ENCODE peak calls at places on chromosomes 6 and 20, in seven cellular contexts. D is BJ, Z is heart right ventricle, J is mesenchymal stem cell, P is cardiac fibroblast, F is AG10803, R is fibroblast of villous mesenchyme. G is an unnamed sample.
A peak's percentile ranks its signal among the peaks of the same experiment; 100 is the strongest.

GRCh38 chr20:54320148-54320607 is 112.3 kb downstream of the PFDN4 start:
- DNase-seq in D (no peak), Z (no peak), J (no peak), P (peak; percentile 60), F (no peak), R (no peak), G (no peak)

GRCh38 chr20:57048027-57048869 is 218.2 kb downstream of the BMP7 start:
- DNase-seq in D (no peak), Z (no peak), J (peak; percentile 58), P (no peak), F (peak; percentile 65), R (peak; percentile 75), G (peak; percentile 27)

GRCh38 chr6:166802437-166802836 is 153.9 kb downstream of the RNASET2 start:
- DNase-seq in D (no peak), Z (no peak), J (no peak), P (no peak), F (no peak), R (no peak), G (no peak)

GRCh38 chr6:56757585-56757984 is 114.9 kb upstream of the DST start:
- DNase-seq in D (no peak), Z (no peak), J (peak; percentile 80), P (peak; percentile 72), F (peak; percentile 50), R (peak; percentile 69), G (peak; percentile 58)

GRCh38 chr20:32780749-32781402 is 18.7 kb downstream of the DNMT3B start:
- DNase-seq in D (no peak), Z (no peak), J (no peak), P (no peak), F (no peak), R (no peak), G (no peak)

GRCh38 chr6:16759181-16759645 is 2.0 kb downstream of the ATXN1 start:
- DNase-seq in D (no peak), Z (no peak), J (peak; percentile 60), P (peak; percentile 54), F (peak; percentile 60), R (peak; percentile 55), G (peak; percentile 47)

GRCh38 chr20:10115021-10115420 is 80.2 kb downstream of the ANKEF1 start:
- DNase-seq in D (peak; percentile 76), Z (no peak), J (peak; percentile 37), P (peak; percentile 73), F (peak; percentile 94), R (peak; percentile 49), G (peak; percentile 99)

GRCh38 chr20:63318391-63319163 is 25.6 kb downstream of the COL20A1 start:
- DNase-seq in D (no peak), Z (no peak), J (no peak), P (no peak), F (no peak), R (no peak), G (no peak)

GRCh38 chr20:58192567-58192966 is 35.9 kb downstream of the ANKRD60 start:
- DNase-seq in D (no peak), Z (no peak), J (no peak), P (no peak), F (no peak), R (no peak), G (no peak)

GRCh38 chr6:797479-798077 is 104.6 kb upstream of the EXOC2 start:
- DNase-seq in D (no peak), Z (no peak), J (peak; percentile 59), P (peak; percentile 71), F (peak; percentile 58), R (peak; percentile 70), G (peak; percentile 80)

GRCh38 chr20:8646716-8647115 is 422.2 kb upstream of the PLCB4 start:
- DNase-seq in D (peak; percentile 92), Z (no peak), J (peak; percentile 37), P (peak; percentile 55), F (peak; percentile 95), R (peak; percentile 85), G (no peak)

GRCh38 chr6:37757381-37757780 is 59.7 kb upstream of the MDGA1 start:
- DNase-seq in D (no peak), Z (no peak), J (no peak), P (no peak), F (no peak), R (no peak), G (no peak)

GRCh38 chr20:18496042-18496441 is 983 bp downstream of the RBBP9 start:
- DNase-seq in D (no peak), Z (no peak), J (peak; percentile 1), P (peak; percentile 11), F (no peak), R (no peak), G (peak; percentile 6)

GRCh38 chr20:18496740-18497592 is at the start of gene RBBP9:
- DNase-seq in D (peak; percentile 19), Z (peak; percentile 87), J (peak; percentile 81), P (peak; percentile 81), F (peak; percentile 74), R (peak; percentile 69), G (peak; percentile 75)

GRCh38 chr20:18497603-18498002 is 578 bp upstream of the RBBP9 start:
- DNase-seq in D (no peak), Z (no peak), J (no peak), P (no peak), F (no peak), R (no peak), G (no peak)
- H3K4me3 ChIP-seq in D (no peak overlapping the region), Z (no peak overlapping the region), J (no peak overlapping the region), P (no peak overlapping the region), F (no peak overlapping the region), R (no peak overlapping the region), G (no peak overlapping the region)

DNA sequence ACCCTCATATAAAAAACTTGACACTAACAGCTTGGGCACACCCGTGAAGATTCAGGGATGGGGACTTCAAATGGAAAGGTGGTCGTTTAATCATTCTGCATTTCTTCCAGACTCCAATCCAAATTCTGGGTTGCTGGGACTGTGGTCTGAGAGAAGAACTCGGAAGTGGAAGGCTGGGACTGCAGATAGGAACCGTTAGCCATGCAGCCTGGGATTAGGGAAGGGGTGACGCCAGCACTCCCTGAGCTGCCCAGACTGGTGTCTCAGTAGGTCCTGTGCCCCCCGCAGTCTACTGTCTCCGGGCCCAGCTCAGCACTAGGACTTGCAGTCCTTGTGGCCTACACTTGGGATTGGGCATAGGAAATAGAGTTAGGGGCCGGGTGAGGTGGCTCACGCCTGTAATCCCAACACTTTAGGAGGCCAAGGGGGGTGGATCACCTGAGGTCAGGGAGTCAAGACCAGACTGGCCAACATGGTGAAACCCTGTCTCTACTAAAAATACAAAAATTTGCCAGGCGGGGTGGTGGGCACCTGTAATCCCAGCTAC is 511 bp upstream of the CLIC1 start:
- DNase-seq in D (no peak), Z (no peak), J (no peak), P (no peak), F (no peak), R (no peak), G (no peak)
- H3K4me3 ChIP-seq in D (peak overlapping the region; percentile 90), Z (peak overlapping the region; percentile 64), J (no peak overlapping the region), P (peak overlapping the region; percentile 88), F (peak overlapping the region; percentile 99), R (peak overlapping the region; percentile 99), G (peak overlapping the region; percentile 99)

GRCh38 chr6:143696327-143697000 is 18.7 kb downstream of the PHACTR2 start:
- DNase-seq in D (no peak), Z (no peak), J (peak; percentile 63), P (peak; percentile 51), F (no peak), R (no peak), G (peak; percentile 23)
- H3K4me3 ChIP-seq in D (no peak overlapping the region), Z (no peak overlapping the region), J (no peak overlapping the region), P (no peak overlapping the region), F (no peak overlapping the region), R (no peak overlapping the region), G (no peak overlapping the region)

DNA sequence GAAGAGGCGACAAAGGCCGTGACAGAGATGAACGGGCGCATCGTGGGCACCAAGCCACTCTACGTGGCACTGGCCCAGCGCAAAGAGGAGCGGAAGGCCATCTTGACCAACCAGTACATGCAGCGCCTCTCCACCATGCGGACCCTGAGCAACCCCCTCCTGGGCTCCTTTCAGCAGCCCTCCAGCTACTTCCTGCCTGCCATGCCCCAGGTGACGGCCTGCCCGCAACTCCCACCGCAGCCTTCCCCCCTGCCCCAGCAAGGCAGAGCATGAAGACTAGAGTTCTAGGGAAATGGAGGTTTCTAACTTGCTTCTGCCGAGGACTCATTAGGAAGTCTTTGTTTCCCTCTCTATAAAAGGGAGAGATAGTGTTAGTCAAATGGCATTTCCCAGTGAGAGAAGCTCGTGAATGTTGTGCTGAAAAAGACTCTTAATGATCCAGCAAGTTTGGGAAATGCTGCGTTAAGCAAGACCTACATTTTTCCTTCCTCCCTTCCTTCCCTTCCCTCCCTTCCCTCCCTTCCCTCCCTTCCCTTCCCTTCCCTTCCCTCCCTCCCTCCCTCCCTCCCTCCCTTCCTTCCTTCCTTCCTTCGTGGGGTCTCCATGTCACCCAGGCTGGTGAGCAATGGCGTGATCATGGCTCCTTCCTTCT is 20.8 kb downstream of the PABPC1L start:
- DNase-seq in D (no peak), Z (no peak), J (no peak), P (no peak), F (no peak), R (no peak), G (no peak)
- H3K4me3 ChIP-seq in D (no peak overlapping the region), Z (no peak overlapping the region), J (no peak overlapping the region), P (no peak overlapping the region), F (no peak overlapping the region), R (no peak overlapping the region), G (no peak overlapping the region)

GRCh38 chr6:13479971-13480434 is 7.4 kb downstream of the GFOD1 start:
- DNase-seq in D (no peak), Z (no peak), J (no peak), P (no peak), F (no peak), R (no peak), G (no peak)

GRCh38 chr6:13474360-13474759 is 13.0 kb downstream of the GFOD1 start:
- DNase-seq in D (no peak), Z (no peak), J (no peak), P (peak; percentile 62), F (peak; percentile 33), R (no peak), G (no peak)

GRCh38 chr6:13480631-13481501 is 6.5 kb downstream of the GFOD1 start:
- DNase-seq in D (no peak), Z (no peak), J (no peak), P (peak; percentile 31), F (no peak), R (no peak), G (peak; percentile 76)

GRCh38 chr6:13479206-13479797 is 8.1 kb downstream of the GFOD1 start:
- DNase-seq in D (no peak), Z (no peak), J (no peak), P (no peak), F (no peak), R (no peak), G (no peak)

DNA sequence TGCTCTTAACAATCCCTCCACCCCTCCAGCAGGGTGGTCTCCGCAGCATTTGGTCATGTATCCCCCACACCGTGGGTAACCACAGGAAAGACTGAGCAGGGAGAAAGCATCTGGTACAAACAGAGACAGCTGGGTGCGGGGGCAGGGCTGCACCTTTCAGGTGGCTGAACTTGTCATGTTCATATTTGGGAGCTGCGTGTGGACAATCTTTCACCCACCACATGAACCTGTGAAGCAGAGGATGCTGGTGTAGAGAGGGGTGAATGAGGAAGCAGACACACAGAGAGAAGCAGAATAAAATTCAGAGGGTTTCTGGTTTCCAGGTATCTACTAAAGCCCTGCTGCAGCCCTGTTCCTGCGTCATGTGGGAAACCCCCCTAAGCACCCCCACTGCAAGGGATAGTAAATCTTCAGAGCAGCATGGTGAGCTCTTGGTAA is 8.9 kb downstream of the GFOD1 start:
- DNase-seq in D (no peak), Z (no peak), J (no peak), P (no peak), F (no peak), R (no peak), G (no peak)
- H3K4me3 ChIP-seq in D (no peak overlapping the region), Z (no peak overlapping the region), J (no peak overlapping the region), P (no peak overlapping the region), F (no peak overlapping the region), R (no peak overlapping the region), G (no peak overlapping the region)

G was measured in fibroblast of lung.